ENCODE peak calls at places on chromosomes 6 and 20, in five cellular contexts. One of them, this sample, is unnamed. For H3K4me1, the result is how much of the 10 kb centered on the place peaks cover.

GRCh38 chr6:111710439-111710838 is 104.8 kb upstream of the TRAF3IP2 start:
- DNase-seq in fibroblast of lung: no peak
- DNase-seq in sigmoid colon: no peak
- DNase-seq in hepatocyte: no peak
- DNase-seq in endothelial cell of umbilical vein: no peak
- DNase-seq in this sample: no peak

GRCh38 chr20:46087161-46087560 is 2.6 kb downstream of the NCOA5 start:
- DNase-seq in fibroblast of lung: peak
- DNase-seq in sigmoid colon: no peak
- DNase-seq in hepatocyte: no peak
- DNase-seq in endothelial cell of umbilical vein: peak
- DNase-seq in this sample: no peak

GRCh38 chr20:33719989-33720709 is at the start of gene PXMP4:
- DNase-seq in fibroblast of lung: peak
- DNase-seq in sigmoid colon: peak
- DNase-seq in hepatocyte: peak
- DNase-seq in endothelial cell of umbilical vein: peak
- DNase-seq in this sample: peak

GRCh38 chr20:33947709-33948295 is 45.9 kb upstream of the RALY start:
- DNase-seq in fibroblast of lung: peak
- DNase-seq in sigmoid colon: no peak
- DNase-seq in hepatocyte: peak
- DNase-seq in endothelial cell of umbilical vein: peak
- DNase-seq in this sample: peak

GRCh38 chr20:20002101-20002998 is 14.8 kb upstream of the NAA20 start:
- DNase-seq in fibroblast of lung: peak
- DNase-seq in sigmoid colon: no peak
- DNase-seq in hepatocyte: no peak
- DNase-seq in endothelial cell of umbilical vein: no peak
- DNase-seq in this sample: no peak

GRCh38 chr6:35469711-35470662 is 1.8 kb downstream of the RPL10A start:
- DNase-seq in fibroblast of lung: peak
- DNase-seq in sigmoid colon: no peak
- DNase-seq in hepatocyte: no peak
- DNase-seq in endothelial cell of umbilical vein: peak
- DNase-seq in this sample: peak

GRCh38 chr20:13681248-13682125 is 42.8 kb upstream of the TASP1 start:
- DNase-seq in fibroblast of lung: no peak
- DNase-seq in sigmoid colon: no peak
- DNase-seq in hepatocyte: peak
- DNase-seq in endothelial cell of umbilical vein: no peak
- DNase-seq in this sample: no peak

GRCh38 chr6:131909408-131910218 is 41.6 kb downstream of the CCN2 start:
- DNase-seq in fibroblast of lung: peak
- DNase-seq in sigmoid colon: peak
- DNase-seq in hepatocyte: peak
- DNase-seq in endothelial cell of umbilical vein: peak
- DNase-seq in this sample: peak

GRCh38 chr6:34246563-34247391 is 2.0 kb downstream of the SMIM29 start:
- DNase-seq in fibroblast of lung: no peak
- DNase-seq in sigmoid colon: peak
- DNase-seq in hepatocyte: peak
- DNase-seq in endothelial cell of umbilical vein: peak
- DNase-seq in this sample: peak

GRCh38 chr20:37994512-37994911 is 38.7 kb downstream of the TTI1 start:
- DNase-seq in fibroblast of lung: peak
- DNase-seq in sigmoid colon: no peak
- DNase-seq in hepatocyte: peak
- DNase-seq in endothelial cell of umbilical vein: no peak
- DNase-seq in this sample: no peak

GRCh38 chr20:60784321-60784720 is 467.7 kb upstream of the CDH4 start:
- DNase-seq in fibroblast of lung: no peak
- DNase-seq in sigmoid colon: no peak
- DNase-seq in hepatocyte: no peak
- DNase-seq in endothelial cell of umbilical vein: no peak
- DNase-seq in this sample: no peak

GRCh38 chr20:47319517-47320252 is 36.8 kb downstream of the ZMYND8 start:
- DNase-seq in fibroblast of lung: peak
- DNase-seq in sigmoid colon: peak
- DNase-seq in hepatocyte: peak
- DNase-seq in endothelial cell of umbilical vein: peak
- DNase-seq in this sample: no peak

GRCh38 chr6:17530321-17530835 is 69.7 kb upstream of the FAM8A1 start:
- DNase-seq in fibroblast of lung: no peak
- DNase-seq in sigmoid colon: no peak
- DNase-seq in hepatocyte: no peak
- DNase-seq in endothelial cell of umbilical vein: no peak
- DNase-seq in this sample: no peak

GRCh38 chr6:6348251-6348650 is 27.8 kb upstream of the F13A1 start:
- DNase-seq in fibroblast of lung: no peak
- DNase-seq in sigmoid colon: no peak
- DNase-seq in hepatocyte: no peak
- DNase-seq in endothelial cell of umbilical vein: no peak
- DNase-seq in this sample: no peak

GRCh38 chr6:35487653-35488516 is 9.0 kb downstream of the TEAD3 start:
- DNase-seq in fibroblast of lung: peak
- DNase-seq in sigmoid colon: peak
- DNase-seq in hepatocyte: peak
- DNase-seq in endothelial cell of umbilical vein: no peak
- DNase-seq in this sample: no peak

GRCh38 chr20:34493646-34494045 is 22.6 kb upstream of the DYNLRB1 start:
- DNase-seq in fibroblast of lung: no peak
- DNase-seq in sigmoid colon: no peak
- DNase-seq in hepatocyte: no peak
- DNase-seq in endothelial cell of umbilical vein: no peak
- DNase-seq in this sample: no peak

GRCh38 chr20:59726196-59726595 is 121.9 kb downstream of the PHACTR3 start:
- DNase-seq in fibroblast of lung: no peak
- DNase-seq in sigmoid colon: no peak
- DNase-seq in hepatocyte: no peak
- DNase-seq in endothelial cell of umbilical vein: no peak
- DNase-seq in this sample: no peak

GRCh38 chr6:44571510-44571909 is 184.0 kb downstream of the CDC5L start:
- DNase-seq in fibroblast of lung: no peak
- DNase-seq in sigmoid colon: no peak
- DNase-seq in hepatocyte: no peak
- DNase-seq in endothelial cell of umbilical vein: no peak
- DNase-seq in this sample: no peak

GRCh38 chr20:54477134-54477533 is 1.7 kb downstream of the DOK5 start:
- DNase-seq in fibroblast of lung: no peak
- DNase-seq in sigmoid colon: no peak
- DNase-seq in hepatocyte: no peak
- DNase-seq in endothelial cell of umbilical vein: no peak
- DNase-seq in this sample: no peak

GRCh38 chr6:1216488-1216974 is 95.4 kb upstream of the FOXQ1 start:
- DNase-seq in fibroblast of lung: no peak
- DNase-seq in sigmoid colon: no peak
- DNase-seq in hepatocyte: no peak
- DNase-seq in endothelial cell of umbilical vein: no peak
- DNase-seq in this sample: no peak

GRCh38 chr6:86192123-86192522 is 549.4 kb upstream of the SYNCRIP start:
- DNase-seq in fibroblast of lung: peak
- DNase-seq in sigmoid colon: no peak
- DNase-seq in hepatocyte: peak
- DNase-seq in endothelial cell of umbilical vein: peak
- DNase-seq in this sample: peak

GRCh38 chr6:10382322-10382721 is 32.6 kb downstream of the TFAP2A start:
- DNase-seq in fibroblast of lung: no peak
- DNase-seq in sigmoid colon: no peak
- DNase-seq in hepatocyte: no peak
- DNase-seq in endothelial cell of umbilical vein: no peak
- DNase-seq in this sample: no peak

DNA sequence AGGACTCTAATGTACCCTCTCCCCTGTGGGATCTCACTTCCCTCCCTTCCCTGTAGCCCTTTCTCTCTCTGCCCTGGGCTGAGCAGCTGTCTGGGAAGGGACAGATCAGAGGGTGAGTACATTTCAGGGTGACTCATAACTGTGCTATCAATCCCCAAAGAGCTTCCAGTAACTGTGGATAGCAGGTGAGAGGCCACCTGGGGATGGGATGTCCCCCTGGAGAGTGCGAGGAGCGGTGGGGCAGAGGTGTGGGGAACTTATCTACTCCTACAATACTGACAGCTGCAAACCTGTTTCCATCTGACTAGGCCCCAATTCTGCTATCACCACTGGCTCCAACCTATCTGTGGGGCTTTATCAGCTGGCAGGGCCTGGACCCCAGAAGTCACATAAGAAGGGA is 32.6 kb downstream of the KCNK5 start:
- DNase-seq in fibroblast of lung: no peak
- DNase-seq in sigmoid colon: no peak
- DNase-seq in hepatocyte: peak
- DNase-seq in endothelial cell of umbilical vein: no peak
- DNase-seq in this sample: no peak
- H3K4me3 ChIP-seq in fibroblast of lung: no peak
- H3K4me3 ChIP-seq in sigmoid colon: no peak
- H3K4me3 ChIP-seq in hepatocyte: no peak
- H3K4me3 ChIP-seq in endothelial cell of umbilical vein: no peak
- H3K4me3 ChIP-seq in this sample: no peak

GRCh38 chr20:5039889-5040288 is 38.6 kb upstream of the SLC23A2 start:
- DNase-seq in fibroblast of lung: no peak
- DNase-seq in sigmoid colon: no peak
- DNase-seq in hepatocyte: no peak
- DNase-seq in endothelial cell of umbilical vein: no peak
- DNase-seq in this sample: no peak

GRCh38 chr20:5041433-5041832 is 40.1 kb upstream of the SLC23A2 start:
- DNase-seq in fibroblast of lung: peak
- DNase-seq in sigmoid colon: no peak
- DNase-seq in hepatocyte: peak
- DNase-seq in endothelial cell of umbilical vein: no peak
- DNase-seq in this sample: peak

GRCh38 chr20:5040345-5040744 is 39.0 kb upstream of the SLC23A2 start:
- DNase-seq in fibroblast of lung: no peak
- DNase-seq in sigmoid colon: no peak
- DNase-seq in hepatocyte: no peak
- DNase-seq in endothelial cell of umbilical vein: no peak
- DNase-seq in this sample: no peak

GRCh38 chr20:5036828-5037227 is 35.5 kb upstream of the SLC23A2 start:
- DNase-seq in fibroblast of lung: no peak
- DNase-seq in sigmoid colon: no peak
- DNase-seq in hepatocyte: no peak
- DNase-seq in endothelial cell of umbilical vein: no peak
- DNase-seq in this sample: no peak

GRCh38 chr20:5039255-5039657 is 37.9 kb upstream of the SLC23A2 start:
- DNase-seq in fibroblast of lung: no peak
- DNase-seq in sigmoid colon: no peak
- DNase-seq in hepatocyte: no peak
- DNase-seq in endothelial cell of umbilical vein: no peak
- DNase-seq in this sample: no peak
- TF ChIP-seq CTCF in fibroblast of lung: no peak
- TF ChIP-seq CTCF in sigmoid colon: no peak
- TF ChIP-seq CTCF in hepatocyte: no peak
- TF ChIP-seq CTCF in endothelial cell of umbilical vein: no peak
- TF ChIP-seq CTCF in this sample: no peak

DNA sequence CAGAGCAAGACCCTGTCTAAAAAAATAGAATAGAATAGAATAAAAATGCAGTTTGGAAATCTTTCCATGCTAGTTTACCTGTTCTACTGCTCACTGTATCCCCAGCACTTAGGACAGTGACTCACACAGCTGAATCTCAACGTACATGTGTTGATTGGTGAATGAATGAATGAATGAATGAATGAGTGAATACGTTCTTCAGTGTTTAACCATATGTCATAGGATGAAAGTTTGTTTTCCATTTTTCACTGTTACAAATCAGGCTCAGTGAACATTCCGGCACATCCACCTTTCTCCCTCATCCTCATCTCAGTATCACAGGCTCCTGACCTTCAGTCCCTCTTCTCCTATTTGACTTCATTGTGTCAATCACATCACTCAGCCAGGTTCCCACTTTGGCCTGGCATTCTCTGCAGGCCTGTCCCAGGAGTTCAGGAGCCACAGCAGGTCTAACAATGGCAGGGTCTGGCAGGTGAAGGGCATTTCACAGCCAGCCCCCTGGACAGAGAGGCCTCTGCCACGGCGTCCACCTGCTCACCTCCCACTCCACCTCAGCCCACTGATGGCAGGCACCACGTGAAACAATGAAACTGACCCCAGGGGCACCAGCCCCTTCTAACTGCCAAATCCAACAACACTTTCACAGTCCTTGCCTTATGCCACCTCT is 7.9 kb downstream of the ZC3H12D start:
- DNase-seq in fibroblast of lung: no peak
- DNase-seq in sigmoid colon: peak
- DNase-seq in hepatocyte: no peak
- DNase-seq in endothelial cell of umbilical vein: no peak
- DNase-seq in this sample: no peak
- H3K4me1 ChIP-seq in fibroblast of lung: under half
- H3K4me1 ChIP-seq in sigmoid colon: under half
- H3K4me1 ChIP-seq in hepatocyte: under half
- H3K4me1 ChIP-seq in endothelial cell of umbilical vein: under half
- H3K4me1 ChIP-seq in this sample: under half

GRCh38 chr6:73667798-73668197 is 14.0 kb upstream of the SLC17A5 start:
- DNase-seq in fibroblast of lung: no peak
- DNase-seq in sigmoid colon: no peak
- DNase-seq in hepatocyte: no peak
- DNase-seq in endothelial cell of umbilical vein: no peak
- DNase-seq in this sample: no peak
- H3K4me3 ChIP-seq in fibroblast of lung: no peak
- H3K4me3 ChIP-seq in sigmoid colon: no peak
- H3K4me3 ChIP-seq in hepatocyte: no peak
- H3K4me3 ChIP-seq in endothelial cell of umbilical vein: no peak
- H3K4me3 ChIP-seq in this sample: no peak

DNA sequence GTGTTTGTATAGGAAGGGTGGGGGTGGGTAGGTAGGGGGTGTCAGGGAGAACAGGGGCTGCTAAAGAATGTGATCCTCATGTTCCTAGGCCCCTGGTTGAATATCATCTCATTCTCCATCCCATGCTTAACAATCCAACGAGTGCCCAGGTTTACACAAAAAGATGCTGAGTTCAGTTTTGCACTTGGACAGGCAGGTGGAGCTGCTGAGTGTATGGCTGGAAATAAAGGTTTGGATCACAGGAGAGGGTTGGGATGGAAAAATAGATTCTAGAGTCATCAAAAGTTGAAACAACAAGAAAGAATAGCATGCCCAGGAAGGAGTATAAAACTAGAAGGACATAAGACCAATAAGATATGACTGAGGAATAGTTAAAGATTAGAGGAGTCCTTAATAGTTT is 14.2 kb downstream of the CHD6 start:
- DNase-seq in fibroblast of lung: no peak
- DNase-seq in sigmoid colon: no peak
- DNase-seq in hepatocyte: no peak
- DNase-seq in endothelial cell of umbilical vein: no peak
- DNase-seq in this sample: no peak
- TF ChIP-seq CTCF in fibroblast of lung: no peak
- TF ChIP-seq CTCF in sigmoid colon: no peak
- TF ChIP-seq CTCF in hepatocyte: no peak
- TF ChIP-seq CTCF in endothelial cell of umbilical vein: no peak
- TF ChIP-seq CTCF in this sample: peak

This sample was measured in BE2C.